ENCODE peak calls at places on chromosomes 12 and 14, in seven cellular contexts. One of them, this sample, is unnamed.

GRCh38 chr14:91835920-91836843 is 31.2 kb downstream of the TC2N start:
- DNase-seq in stimulated activated CD4-positive, alpha-beta T cell treated with anti-CD3 and anti-CD28 coated beads, Interleukin-4, amount 100 ng/mL, for 4 hours: peak; percentile 87
- DNase-seq in Panc1: no peak
- DNase-seq in activated CD4-positive, alpha-beta T cell treated with anti-CD3 and anti-CD28 coated beads, Interleukin-2, amount 50 U/mL, for 4 hours: peak; percentile 89
- DNase-seq in activated T-cell treated with anti-CD3 and anti-CD28 coated beads, Interleukin-2, amount 50 U/mL, for 48 hours: peak; percentile 81
- DNase-seq in activated CD8-positive, alpha-beta memory T cell treated with anti-CD3 and anti-CD28 coated beads for 4 hours: peak; percentile 85
- DNase-seq in HEK293T: peak; percentile 91
- DNase-seq in this sample: peak; percentile 72

GRCh38 chr12:6430124-6430989 is 14.4 kb upstream of the CD27 start:
- DNase-seq in stimulated activated CD4-positive, alpha-beta T cell treated with anti-CD3 and anti-CD28 coated beads, Interleukin-4, amount 100 ng/mL, for 4 hours: peak; percentile 80
- DNase-seq in Panc1: peak; percentile 56
- DNase-seq in activated CD4-positive, alpha-beta T cell treated with anti-CD3 and anti-CD28 coated beads, Interleukin-2, amount 50 U/mL, for 4 hours: peak; percentile 50
- DNase-seq in activated T-cell treated with anti-CD3 and anti-CD28 coated beads, Interleukin-2, amount 50 U/mL, for 48 hours: peak; percentile 73
- DNase-seq in activated CD8-positive, alpha-beta memory T cell treated with anti-CD3 and anti-CD28 coated beads for 4 hours: peak; percentile 45
- DNase-seq in HEK293T: no peak
- DNase-seq in this sample: no peak

GRCh38 chr12:58364389-58365086 is 423.2 kb downstream of the ATP23 start:
- DNase-seq in stimulated activated CD4-positive, alpha-beta T cell treated with anti-CD3 and anti-CD28 coated beads, Interleukin-4, amount 100 ng/mL, for 4 hours: no peak
- DNase-seq in Panc1: peak; percentile 73
- DNase-seq in activated CD4-positive, alpha-beta T cell treated with anti-CD3 and anti-CD28 coated beads, Interleukin-2, amount 50 U/mL, for 4 hours: no peak
- DNase-seq in activated T-cell treated with anti-CD3 and anti-CD28 coated beads, Interleukin-2, amount 50 U/mL, for 48 hours: no peak
- DNase-seq in activated CD8-positive, alpha-beta memory T cell treated with anti-CD3 and anti-CD28 coated beads for 4 hours: no peak
- DNase-seq in HEK293T: no peak
- DNase-seq in this sample: no peak

GRCh38 chr12:70815866-70816470 is 104.6 kb downstream of the PTPRR start:
- DNase-seq in stimulated activated CD4-positive, alpha-beta T cell treated with anti-CD3 and anti-CD28 coated beads, Interleukin-4, amount 100 ng/mL, for 4 hours: no peak
- DNase-seq in Panc1: no peak
- DNase-seq in activated CD4-positive, alpha-beta T cell treated with anti-CD3 and anti-CD28 coated beads, Interleukin-2, amount 50 U/mL, for 4 hours: no peak
- DNase-seq in activated T-cell treated with anti-CD3 and anti-CD28 coated beads, Interleukin-2, amount 50 U/mL, for 48 hours: no peak
- DNase-seq in activated CD8-positive, alpha-beta memory T cell treated with anti-CD3 and anti-CD28 coated beads for 4 hours: no peak
- DNase-seq in HEK293T: no peak
- DNase-seq in this sample: no peak

GRCh38 chr12:66819587-66819986 is 140.7 kb upstream of the GRIP1 start:
- DNase-seq in stimulated activated CD4-positive, alpha-beta T cell treated with anti-CD3 and anti-CD28 coated beads, Interleukin-4, amount 100 ng/mL, for 4 hours: no peak
- DNase-seq in Panc1: no peak
- DNase-seq in activated CD4-positive, alpha-beta T cell treated with anti-CD3 and anti-CD28 coated beads, Interleukin-2, amount 50 U/mL, for 4 hours: no peak
- DNase-seq in activated T-cell treated with anti-CD3 and anti-CD28 coated beads, Interleukin-2, amount 50 U/mL, for 48 hours: no peak
- DNase-seq in activated CD8-positive, alpha-beta memory T cell treated with anti-CD3 and anti-CD28 coated beads for 4 hours: no peak
- DNase-seq in HEK293T: no peak
- DNase-seq in this sample: no peak

GRCh38 chr14:61889914-61890351 is 127.7 kb downstream of the SNAPC1 start:
- DNase-seq in stimulated activated CD4-positive, alpha-beta T cell treated with anti-CD3 and anti-CD28 coated beads, Interleukin-4, amount 100 ng/mL, for 4 hours: peak; percentile 15
- DNase-seq in Panc1: no peak
- DNase-seq in activated CD4-positive, alpha-beta T cell treated with anti-CD3 and anti-CD28 coated beads, Interleukin-2, amount 50 U/mL, for 4 hours: no peak
- DNase-seq in activated T-cell treated with anti-CD3 and anti-CD28 coated beads, Interleukin-2, amount 50 U/mL, for 48 hours: peak; percentile 22
- DNase-seq in activated CD8-positive, alpha-beta memory T cell treated with anti-CD3 and anti-CD28 coated beads for 4 hours: no peak
- DNase-seq in HEK293T: no peak
- DNase-seq in this sample: peak; percentile 1

GRCh38 chr14:55277972-55278740 is 6.9 kb downstream of the FBXO34 start:
- DNase-seq in stimulated activated CD4-positive, alpha-beta T cell treated with anti-CD3 and anti-CD28 coated beads, Interleukin-4, amount 100 ng/mL, for 4 hours: no peak
- DNase-seq in Panc1: no peak
- DNase-seq in activated CD4-positive, alpha-beta T cell treated with anti-CD3 and anti-CD28 coated beads, Interleukin-2, amount 50 U/mL, for 4 hours: no peak
- DNase-seq in activated T-cell treated with anti-CD3 and anti-CD28 coated beads, Interleukin-2, amount 50 U/mL, for 48 hours: no peak
- DNase-seq in activated CD8-positive, alpha-beta memory T cell treated with anti-CD3 and anti-CD28 coated beads for 4 hours: no peak
- DNase-seq in HEK293T: no peak
- DNase-seq in this sample: no peak

GRCh38 chr14:39430762-39431415 is 1.3 kb downstream of the FBXO33 start:
- DNase-seq in stimulated activated CD4-positive, alpha-beta T cell treated with anti-CD3 and anti-CD28 coated beads, Interleukin-4, amount 100 ng/mL, for 4 hours: no peak
- DNase-seq in Panc1: no peak
- DNase-seq in activated CD4-positive, alpha-beta T cell treated with anti-CD3 and anti-CD28 coated beads, Interleukin-2, amount 50 U/mL, for 4 hours: no peak
- DNase-seq in activated T-cell treated with anti-CD3 and anti-CD28 coated beads, Interleukin-2, amount 50 U/mL, for 48 hours: no peak
- DNase-seq in activated CD8-positive, alpha-beta memory T cell treated with anti-CD3 and anti-CD28 coated beads for 4 hours: no peak
- DNase-seq in HEK293T: no peak
- DNase-seq in this sample: no peak

GRCh38 chr12:18281941-18282340 is 20.6 kb downstream of the PIK3C2G start:
- DNase-seq in stimulated activated CD4-positive, alpha-beta T cell treated with anti-CD3 and anti-CD28 coated beads, Interleukin-4, amount 100 ng/mL, for 4 hours: no peak
- DNase-seq in Panc1: no peak
- DNase-seq in activated CD4-positive, alpha-beta T cell treated with anti-CD3 and anti-CD28 coated beads, Interleukin-2, amount 50 U/mL, for 4 hours: no peak
- DNase-seq in activated T-cell treated with anti-CD3 and anti-CD28 coated beads, Interleukin-2, amount 50 U/mL, for 48 hours: no peak
- DNase-seq in activated CD8-positive, alpha-beta memory T cell treated with anti-CD3 and anti-CD28 coated beads for 4 hours: no peak
- DNase-seq in HEK293T: no peak
- DNase-seq in this sample: no peak

GRCh38 chr12:102172436-102172835 is 25.2 kb downstream of the PMCH start:
- DNase-seq in stimulated activated CD4-positive, alpha-beta T cell treated with anti-CD3 and anti-CD28 coated beads, Interleukin-4, amount 100 ng/mL, for 4 hours: no peak
- DNase-seq in Panc1: no peak
- DNase-seq in activated CD4-positive, alpha-beta T cell treated with anti-CD3 and anti-CD28 coated beads, Interleukin-2, amount 50 U/mL, for 4 hours: no peak
- DNase-seq in activated T-cell treated with anti-CD3 and anti-CD28 coated beads, Interleukin-2, amount 50 U/mL, for 48 hours: no peak
- DNase-seq in activated CD8-positive, alpha-beta memory T cell treated with anti-CD3 and anti-CD28 coated beads for 4 hours: no peak
- DNase-seq in HEK293T: no peak
- DNase-seq in this sample: no peak

GRCh38 chr14:23544511-23545447 is 6.8 kb downstream of the ZFHX2 start:
- DNase-seq in stimulated activated CD4-positive, alpha-beta T cell treated with anti-CD3 and anti-CD28 coated beads, Interleukin-4, amount 100 ng/mL, for 4 hours: no peak
- DNase-seq in Panc1: no peak
- DNase-seq in activated CD4-positive, alpha-beta T cell treated with anti-CD3 and anti-CD28 coated beads, Interleukin-2, amount 50 U/mL, for 4 hours: no peak
- DNase-seq in activated T-cell treated with anti-CD3 and anti-CD28 coated beads, Interleukin-2, amount 50 U/mL, for 48 hours: no peak
- DNase-seq in activated CD8-positive, alpha-beta memory T cell treated with anti-CD3 and anti-CD28 coated beads for 4 hours: no peak
- DNase-seq in HEK293T: no peak
- DNase-seq in this sample: no peak

GRCh38 chr14:71592361-71592760 is 339.9 kb upstream of the RGS6 start:
- DNase-seq in stimulated activated CD4-positive, alpha-beta T cell treated with anti-CD3 and anti-CD28 coated beads, Interleukin-4, amount 100 ng/mL, for 4 hours: no peak
- DNase-seq in Panc1: no peak
- DNase-seq in activated CD4-positive, alpha-beta T cell treated with anti-CD3 and anti-CD28 coated beads, Interleukin-2, amount 50 U/mL, for 4 hours: no peak
- DNase-seq in activated T-cell treated with anti-CD3 and anti-CD28 coated beads, Interleukin-2, amount 50 U/mL, for 48 hours: no peak
- DNase-seq in activated CD8-positive, alpha-beta memory T cell treated with anti-CD3 and anti-CD28 coated beads for 4 hours: no peak
- DNase-seq in HEK293T: no peak
- DNase-seq in this sample: no peak

GRCh38 chr12:46535907-46536306 is 163.3 kb upstream of the SLC38A2 start:
- DNase-seq in stimulated activated CD4-positive, alpha-beta T cell treated with anti-CD3 and anti-CD28 coated beads, Interleukin-4, amount 100 ng/mL, for 4 hours: no peak
- DNase-seq in Panc1: no peak
- DNase-seq in activated CD4-positive, alpha-beta T cell treated with anti-CD3 and anti-CD28 coated beads, Interleukin-2, amount 50 U/mL, for 4 hours: no peak
- DNase-seq in activated T-cell treated with anti-CD3 and anti-CD28 coated beads, Interleukin-2, amount 50 U/mL, for 48 hours: no peak
- DNase-seq in activated CD8-positive, alpha-beta memory T cell treated with anti-CD3 and anti-CD28 coated beads for 4 hours: no peak
- DNase-seq in HEK293T: no peak
- DNase-seq in this sample: no peak

GRCh38 chr14:90839024-90839888 is 23.0 kb upstream of the TTC7B start:
- DNase-seq in stimulated activated CD4-positive, alpha-beta T cell treated with anti-CD3 and anti-CD28 coated beads, Interleukin-4, amount 100 ng/mL, for 4 hours: no peak
- DNase-seq in Panc1: no peak
- DNase-seq in activated CD4-positive, alpha-beta T cell treated with anti-CD3 and anti-CD28 coated beads, Interleukin-2, amount 50 U/mL, for 4 hours: no peak
- DNase-seq in activated T-cell treated with anti-CD3 and anti-CD28 coated beads, Interleukin-2, amount 50 U/mL, for 48 hours: no peak
- DNase-seq in activated CD8-positive, alpha-beta memory T cell treated with anti-CD3 and anti-CD28 coated beads for 4 hours: no peak
- DNase-seq in HEK293T: no peak
- DNase-seq in this sample: no peak

GRCh38 chr12:68497702-68498101 is 113.0 kb upstream of the RAP1B start:
- DNase-seq in stimulated activated CD4-positive, alpha-beta T cell treated with anti-CD3 and anti-CD28 coated beads, Interleukin-4, amount 100 ng/mL, for 4 hours: peak; percentile 1
- DNase-seq in Panc1: no peak
- DNase-seq in activated CD4-positive, alpha-beta T cell treated with anti-CD3 and anti-CD28 coated beads, Interleukin-2, amount 50 U/mL, for 4 hours: no peak
- DNase-seq in activated T-cell treated with anti-CD3 and anti-CD28 coated beads, Interleukin-2, amount 50 U/mL, for 48 hours: no peak
- DNase-seq in activated CD8-positive, alpha-beta memory T cell treated with anti-CD3 and anti-CD28 coated beads for 4 hours: no peak
- DNase-seq in HEK293T: no peak
- DNase-seq in this sample: no peak

GRCh38 chr12:32178341-32179010 is 71.8 kb downstream of the BICD1 start:
- DNase-seq in stimulated activated CD4-positive, alpha-beta T cell treated with anti-CD3 and anti-CD28 coated beads, Interleukin-4, amount 100 ng/mL, for 4 hours: no peak
- DNase-seq in Panc1: no peak
- DNase-seq in activated CD4-positive, alpha-beta T cell treated with anti-CD3 and anti-CD28 coated beads, Interleukin-2, amount 50 U/mL, for 4 hours: no peak
- DNase-seq in activated T-cell treated with anti-CD3 and anti-CD28 coated beads, Interleukin-2, amount 50 U/mL, for 48 hours: no peak
- DNase-seq in activated CD8-positive, alpha-beta memory T cell treated with anti-CD3 and anti-CD28 coated beads for 4 hours: no peak
- DNase-seq in HEK293T: no peak
- DNase-seq in this sample: no peak

GRCh38 chr12:95802482-95803264 is 12.1 kb upstream of the NTN4 start:
- DNase-seq in stimulated activated CD4-positive, alpha-beta T cell treated with anti-CD3 and anti-CD28 coated beads, Interleukin-4, amount 100 ng/mL, for 4 hours: no peak
- DNase-seq in Panc1: peak; percentile 93
- DNase-seq in activated CD4-positive, alpha-beta T cell treated with anti-CD3 and anti-CD28 coated beads, Interleukin-2, amount 50 U/mL, for 4 hours: no peak
- DNase-seq in activated T-cell treated with anti-CD3 and anti-CD28 coated beads, Interleukin-2, amount 50 U/mL, for 48 hours: no peak
- DNase-seq in activated CD8-positive, alpha-beta memory T cell treated with anti-CD3 and anti-CD28 coated beads for 4 hours: no peak
- DNase-seq in HEK293T: no peak
- DNase-seq in this sample: no peak

GRCh38 chr14:35779368-35779767 is 29.7 kb downstream of the RALGAPA1 start:
- DNase-seq in stimulated activated CD4-positive, alpha-beta T cell treated with anti-CD3 and anti-CD28 coated beads, Interleukin-4, amount 100 ng/mL, for 4 hours: no peak
- DNase-seq in Panc1: no peak
- DNase-seq in activated CD4-positive, alpha-beta T cell treated with anti-CD3 and anti-CD28 coated beads, Interleukin-2, amount 50 U/mL, for 4 hours: no peak
- DNase-seq in activated T-cell treated with anti-CD3 and anti-CD28 coated beads, Interleukin-2, amount 50 U/mL, for 48 hours: no peak
- DNase-seq in activated CD8-positive, alpha-beta memory T cell treated with anti-CD3 and anti-CD28 coated beads for 4 hours: no peak
- DNase-seq in HEK293T: no peak
- DNase-seq in this sample: no peak

GRCh38 chr12:91577586-91578539 is 395.2 kb upstream of the DCN start:
- DNase-seq in stimulated activated CD4-positive, alpha-beta T cell treated with anti-CD3 and anti-CD28 coated beads, Interleukin-4, amount 100 ng/mL, for 4 hours: no peak
- DNase-seq in Panc1: no peak
- DNase-seq in activated CD4-positive, alpha-beta T cell treated with anti-CD3 and anti-CD28 coated beads, Interleukin-2, amount 50 U/mL, for 4 hours: no peak
- DNase-seq in activated T-cell treated with anti-CD3 and anti-CD28 coated beads, Interleukin-2, amount 50 U/mL, for 48 hours: no peak
- DNase-seq in activated CD8-positive, alpha-beta memory T cell treated with anti-CD3 and anti-CD28 coated beads for 4 hours: no peak
- DNase-seq in HEK293T: peak; percentile 10
- DNase-seq in this sample: no peak

GRCh38 chr12:51593539-51593938 is 2.5 kb downstream of the SCN8A start:
- DNase-seq in stimulated activated CD4-positive, alpha-beta T cell treated with anti-CD3 and anti-CD28 coated beads, Interleukin-4, amount 100 ng/mL, for 4 hours: no peak
- DNase-seq in Panc1: no peak
- DNase-seq in activated CD4-positive, alpha-beta T cell treated with anti-CD3 and anti-CD28 coated beads, Interleukin-2, amount 50 U/mL, for 4 hours: peak; percentile 9
- DNase-seq in activated T-cell treated with anti-CD3 and anti-CD28 coated beads, Interleukin-2, amount 50 U/mL, for 48 hours: peak; percentile 21
- DNase-seq in activated CD8-positive, alpha-beta memory T cell treated with anti-CD3 and anti-CD28 coated beads for 4 hours: no peak
- DNase-seq in HEK293T: peak; percentile 36
- DNase-seq in this sample: no peak

GRCh38 chr12:54419088-54419887 is at the start of gene ITGA5:
- DNase-seq in stimulated activated CD4-positive, alpha-beta T cell treated with anti-CD3 and anti-CD28 coated beads, Interleukin-4, amount 100 ng/mL, for 4 hours: peak; percentile 40
- DNase-seq in Panc1: no peak
- DNase-seq in activated CD4-positive, alpha-beta T cell treated with anti-CD3 and anti-CD28 coated beads, Interleukin-2, amount 50 U/mL, for 4 hours: peak; percentile 37
- DNase-seq in activated T-cell treated with anti-CD3 and anti-CD28 coated beads, Interleukin-2, amount 50 U/mL, for 48 hours: peak; percentile 52
- DNase-seq in activated CD8-positive, alpha-beta memory T cell treated with anti-CD3 and anti-CD28 coated beads for 4 hours: no peak
- DNase-seq in HEK293T: peak; percentile 73
- DNase-seq in this sample: no peak

GRCh38 chr12:95859947-95860850 is 1.4 kb downstream of the SNRPF start:
- DNase-seq in stimulated activated CD4-positive, alpha-beta T cell treated with anti-CD3 and anti-CD28 coated beads, Interleukin-4, amount 100 ng/mL, for 4 hours: no peak
- DNase-seq in Panc1: no peak
- DNase-seq in activated CD4-positive, alpha-beta T cell treated with anti-CD3 and anti-CD28 coated beads, Interleukin-2, amount 50 U/mL, for 4 hours: no peak
- DNase-seq in activated T-cell treated with anti-CD3 and anti-CD28 coated beads, Interleukin-2, amount 50 U/mL, for 48 hours: no peak
- DNase-seq in activated CD8-positive, alpha-beta memory T cell treated with anti-CD3 and anti-CD28 coated beads for 4 hours: no peak
- DNase-seq in HEK293T: no peak
- DNase-seq in this sample: no peak

GRCh38 chr12:117091758-117092510 is 7.3 kb downstream of the TESC start:
- DNase-seq in stimulated activated CD4-positive, alpha-beta T cell treated with anti-CD3 and anti-CD28 coated beads, Interleukin-4, amount 100 ng/mL, for 4 hours: no peak
- DNase-seq in Panc1: no peak
- DNase-seq in activated CD4-positive, alpha-beta T cell treated with anti-CD3 and anti-CD28 coated beads, Interleukin-2, amount 50 U/mL, for 4 hours: no peak
- DNase-seq in activated T-cell treated with anti-CD3 and anti-CD28 coated beads, Interleukin-2, amount 50 U/mL, for 48 hours: no peak
- DNase-seq in activated CD8-positive, alpha-beta memory T cell treated with anti-CD3 and anti-CD28 coated beads for 4 hours: no peak
- DNase-seq in HEK293T: no peak
- DNase-seq in this sample: no peak

GRCh38 chr12:82132390-82132789 is 225.8 kb downstream of the CCDC59 start:
- DNase-seq in stimulated activated CD4-positive, alpha-beta T cell treated with anti-CD3 and anti-CD28 coated beads, Interleukin-4, amount 100 ng/mL, for 4 hours: no peak
- DNase-seq in Panc1: no peak
- DNase-seq in activated CD4-positive, alpha-beta T cell treated with anti-CD3 and anti-CD28 coated beads, Interleukin-2, amount 50 U/mL, for 4 hours: no peak
- DNase-seq in activated T-cell treated with anti-CD3 and anti-CD28 coated beads, Interleukin-2, amount 50 U/mL, for 48 hours: no peak
- DNase-seq in activated CD8-positive, alpha-beta memory T cell treated with anti-CD3 and anti-CD28 coated beads for 4 hours: no peak
- DNase-seq in HEK293T: no peak
- DNase-seq in this sample: no peak

GRCh38 chr12:77152623-77153193 is 87.3 kb upstream of the E2F7 start:
- DNase-seq in stimulated activated CD4-positive, alpha-beta T cell treated with anti-CD3 and anti-CD28 coated beads, Interleukin-4, amount 100 ng/mL, for 4 hours: no peak
- DNase-seq in Panc1: peak; percentile 18
- DNase-seq in activated CD4-positive, alpha-beta T cell treated with anti-CD3 and anti-CD28 coated beads, Interleukin-2, amount 50 U/mL, for 4 hours: no peak
- DNase-seq in activated T-cell treated with anti-CD3 and anti-CD28 coated beads, Interleukin-2, amount 50 U/mL, for 48 hours: no peak
- DNase-seq in activated CD8-positive, alpha-beta memory T cell treated with anti-CD3 and anti-CD28 coated beads for 4 hours: no peak
- DNase-seq in HEK293T: no peak
- DNase-seq in this sample: no peak

GRCh38 chr14:57390806-57391562 is 598 bp downstream of the NAA30 start:
- DNase-seq in stimulated activated CD4-positive, alpha-beta T cell treated with anti-CD3 and anti-CD28 coated beads, Interleukin-4, amount 100 ng/mL, for 4 hours: peak; percentile 3
- DNase-seq in Panc1: no peak
- DNase-seq in activated CD4-positive, alpha-beta T cell treated with anti-CD3 and anti-CD28 coated beads, Interleukin-2, amount 50 U/mL, for 4 hours: peak; percentile 13
- DNase-seq in activated T-cell treated with anti-CD3 and anti-CD28 coated beads, Interleukin-2, amount 50 U/mL, for 48 hours: peak; percentile 57
- DNase-seq in activated CD8-positive, alpha-beta memory T cell treated with anti-CD3 and anti-CD28 coated beads for 4 hours: no peak
- DNase-seq in HEK293T: peak; percentile 40
- DNase-seq in this sample: no peak

GRCh38 chr12:111429760-111430417 is 24.2 kb downstream of the SH2B3 start:
- DNase-seq in stimulated activated CD4-positive, alpha-beta T cell treated with anti-CD3 and anti-CD28 coated beads, Interleukin-4, amount 100 ng/mL, for 4 hours: peak; percentile 66
- DNase-seq in Panc1: no peak
- DNase-seq in activated CD4-positive, alpha-beta T cell treated with anti-CD3 and anti-CD28 coated beads, Interleukin-2, amount 50 U/mL, for 4 hours: peak; percentile 58
- DNase-seq in activated T-cell treated with anti-CD3 and anti-CD28 coated beads, Interleukin-2, amount 50 U/mL, for 48 hours: peak; percentile 74
- DNase-seq in activated CD8-positive, alpha-beta memory T cell treated with anti-CD3 and anti-CD28 coated beads for 4 hours: no peak
- DNase-seq in HEK293T: no peak
- DNase-seq in this sample: peak; percentile 34

GRCh38 chr14:21268612-21269251 is 510 bp downstream of the HNRNPC start:
- DNase-seq in stimulated activated CD4-positive, alpha-beta T cell treated with anti-CD3 and anti-CD28 coated beads, Interleukin-4, amount 100 ng/mL, for 4 hours: no peak
- DNase-seq in Panc1: no peak
- DNase-seq in activated CD4-positive, alpha-beta T cell treated with anti-CD3 and anti-CD28 coated beads, Interleukin-2, amount 50 U/mL, for 4 hours: no peak
- DNase-seq in activated T-cell treated with anti-CD3 and anti-CD28 coated beads, Interleukin-2, amount 50 U/mL, for 48 hours: no peak
- DNase-seq in activated CD8-positive, alpha-beta memory T cell treated with anti-CD3 and anti-CD28 coated beads for 4 hours: no peak
- DNase-seq in HEK293T: no peak
- DNase-seq in this sample: no peak

GRCh38 chr12:114817491-114818440 is 133.8 kb upstream of the TBX3 start:
- DNase-seq in stimulated activated CD4-positive, alpha-beta T cell treated with anti-CD3 and anti-CD28 coated beads, Interleukin-4, amount 100 ng/mL, for 4 hours: no peak
- DNase-seq in Panc1: no peak
- DNase-seq in activated CD4-positive, alpha-beta T cell treated with anti-CD3 and anti-CD28 coated beads, Interleukin-2, amount 50 U/mL, for 4 hours: no peak
- DNase-seq in activated T-cell treated with anti-CD3 and anti-CD28 coated beads, Interleukin-2, amount 50 U/mL, for 48 hours: no peak
- DNase-seq in activated CD8-positive, alpha-beta memory T cell treated with anti-CD3 and anti-CD28 coated beads for 4 hours: no peak
- DNase-seq in HEK293T: no peak
- DNase-seq in this sample: no peak

GRCh38 chr14:36394593-36394992 is 74.2 kb upstream of the MBIP start:
- DNase-seq in stimulated activated CD4-positive, alpha-beta T cell treated with anti-CD3 and anti-CD28 coated beads, Interleukin-4, amount 100 ng/mL, for 4 hours: no peak
- DNase-seq in Panc1: no peak
- DNase-seq in activated CD4-positive, alpha-beta T cell treated with anti-CD3 and anti-CD28 coated beads, Interleukin-2, amount 50 U/mL, for 4 hours: no peak
- DNase-seq in activated T-cell treated with anti-CD3 and anti-CD28 coated beads, Interleukin-2, amount 50 U/mL, for 48 hours: no peak
- DNase-seq in activated CD8-positive, alpha-beta memory T cell treated with anti-CD3 and anti-CD28 coated beads for 4 hours: no peak
- DNase-seq in HEK293T: no peak
- DNase-seq in this sample: no peak

GRCh38 chr12:104339663-104340062 is 36.1 kb downstream of the EID3 start:
- DNase-seq in stimulated activated CD4-positive, alpha-beta T cell treated with anti-CD3 and anti-CD28 coated beads, Interleukin-4, amount 100 ng/mL, for 4 hours: no peak
- DNase-seq in Panc1: no peak
- DNase-seq in activated CD4-positive, alpha-beta T cell treated with anti-CD3 and anti-CD28 coated beads, Interleukin-2, amount 50 U/mL, for 4 hours: no peak
- DNase-seq in activated T-cell treated with anti-CD3 and anti-CD28 coated beads, Interleukin-2, amount 50 U/mL, for 48 hours: no peak
- DNase-seq in activated CD8-positive, alpha-beta memory T cell treated with anti-CD3 and anti-CD28 coated beads for 4 hours: no peak
- DNase-seq in HEK293T: no peak
- DNase-seq in this sample: no peak

GRCh38 chr12:7190268-7191055 is 976 bp downstream of the PEX5 start:
- DNase-seq in stimulated activated CD4-positive, alpha-beta T cell treated with anti-CD3 and anti-CD28 coated beads, Interleukin-4, amount 100 ng/mL, for 4 hours: no peak
- DNase-seq in Panc1: no peak
- DNase-seq in activated CD4-positive, alpha-beta T cell treated with anti-CD3 and anti-CD28 coated beads, Interleukin-2, amount 50 U/mL, for 4 hours: no peak
- DNase-seq in activated T-cell treated with anti-CD3 and anti-CD28 coated beads, Interleukin-2, amount 50 U/mL, for 48 hours: peak; percentile 29
- DNase-seq in activated CD8-positive, alpha-beta memory T cell treated with anti-CD3 and anti-CD28 coated beads for 4 hours: no peak
- DNase-seq in HEK293T: no peak
- DNase-seq in this sample: no peak

GRCh38 chr12:82647853-82648252 is 38.9 kb upstream of the TMTC2 start:
- DNase-seq in stimulated activated CD4-positive, alpha-beta T cell treated with anti-CD3 and anti-CD28 coated beads, Interleukin-4, amount 100 ng/mL, for 4 hours: no peak
- DNase-seq in Panc1: no peak
- DNase-seq in activated CD4-positive, alpha-beta T cell treated with anti-CD3 and anti-CD28 coated beads, Interleukin-2, amount 50 U/mL, for 4 hours: no peak
- DNase-seq in activated T-cell treated with anti-CD3 and anti-CD28 coated beads, Interleukin-2, amount 50 U/mL, for 48 hours: no peak
- DNase-seq in activated CD8-positive, alpha-beta memory T cell treated with anti-CD3 and anti-CD28 coated beads for 4 hours: no peak
- DNase-seq in HEK293T: no peak
- DNase-seq in this sample: no peak